ENCODE peak calls at places on chromosomes 6 and 20, in seven cellular contexts. A is IMR-90, Y is H1, K is tibial artery, Q is heart left ventricle, R is spleen, H is tibial nerve. X is an unnamed sample.
A peak's percentile ranks its signal among the peaks of the same experiment; 100 is the strongest.

GRCh38 chr6:104957301-104958177 is 632 bp downstream of the LIN28B start:
- DNase-seq in A (no peak), Y (peak; percentile 79), K (no peak), Q (no peak), R (no peak), H (no peak), X (no peak)

GRCh38 chr6:14365393-14365792 is 247.8 kb downstream of the CD83 start:
- DNase-seq in A (peak; percentile 71), Y (no peak), K (no peak), Q (no peak), R (no peak), H (no peak), X (no peak)

GRCh38 chr6:83378621-83379388 is 52.0 kb downstream of the ME1 start:
- DNase-seq in A (peak; percentile 76), Y (no peak), K (no peak), Q (no peak), R (no peak), H (no peak), X (no peak)

GRCh38 chr6:43951063-43951755 is 176.0 kb downstream of the MRPL14 start:
- DNase-seq in A (no peak), Y (peak; percentile 56), K (no peak), Q (peak; percentile 58), R (peak; percentile 24), H (no peak), X (no peak)

GRCh38 chr6:17132967-17133366 is 31.1 kb downstream of the STMND1 start:
- DNase-seq in A (no peak), Y (no peak), K (no peak), Q (no peak), R (no peak), H (no peak), X (no peak)

GRCh38 chr6:79821859-79822258 is 125.5 kb downstream of the ELOVL4 start:
- DNase-seq in A (peak; percentile 15), Y (no peak), K (no peak), Q (no peak), R (no peak), H (no peak), X (no peak)

GRCh38 chr6:43383021-43383667 is 13.7 kb upstream of the ZNF318 start:
- DNase-seq in A (peak; percentile 84), Y (no peak), K (no peak), Q (no peak), R (no peak), H (no peak), X (no peak)

GRCh38 chr20:62952373-62953166 is at the start of gene SLC17A9:
- DNase-seq in A (peak; percentile 12), Y (no peak), K (peak; percentile 70), Q (peak; percentile 59), R (peak; percentile 94), H (peak; percentile 43), X (peak; percentile 73)

GRCh38 chr6:77180367-77180766 is 282.9 kb downstream of the HTR1B start:
- DNase-seq in A (peak; percentile 6), Y (no peak), K (no peak), Q (no peak), R (no peak), H (no peak), X (no peak)

DNA sequence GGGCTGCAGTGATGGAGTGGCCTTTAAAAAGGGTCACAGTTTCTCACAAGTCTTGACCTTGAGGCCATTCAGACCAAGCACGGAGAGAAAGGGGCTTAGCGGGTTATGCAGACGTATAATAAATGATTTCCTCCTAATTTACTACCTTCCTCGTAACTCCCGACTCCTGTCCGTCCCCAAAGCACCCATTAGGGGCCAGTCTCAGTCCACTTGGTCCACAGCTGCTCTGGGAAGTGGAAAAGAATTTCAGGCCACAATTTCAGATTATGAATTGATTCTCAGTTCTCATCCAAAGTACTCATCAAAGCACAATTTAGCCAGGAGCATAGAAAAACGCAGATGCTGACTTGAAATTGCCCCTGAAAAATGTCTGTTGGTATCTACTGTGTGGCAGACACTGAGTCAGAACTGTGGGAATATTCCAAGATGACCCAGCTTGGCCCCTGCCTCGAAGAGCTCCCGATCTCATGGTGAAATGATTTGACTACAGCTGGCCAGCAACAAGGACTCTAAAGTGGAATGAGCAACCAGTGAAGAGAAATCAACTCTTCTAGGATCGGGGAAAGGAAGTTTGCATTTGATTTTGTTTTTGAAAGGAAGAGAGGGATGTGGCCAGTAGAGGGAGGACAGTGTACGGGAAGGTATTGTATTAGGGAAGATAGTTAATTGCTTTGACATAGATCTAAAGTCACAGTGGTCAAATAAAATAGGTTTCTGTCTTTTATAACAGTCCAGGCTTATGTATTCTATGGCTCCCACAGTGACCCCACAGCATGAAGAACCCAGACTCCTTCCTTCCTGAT is 15.2 kb upstream of the STK35 start:
- DNase-seq in A (no peak), Y (no peak), K (no peak), Q (no peak), R (no peak), H (no peak), X (no peak)
- TF ChIP-seq CTCF in A (no peak), Y (no peak), K (no peak), Q (peak; percentile 24), R (no peak), H (no peak), X (peak; percentile 57)

DNA sequence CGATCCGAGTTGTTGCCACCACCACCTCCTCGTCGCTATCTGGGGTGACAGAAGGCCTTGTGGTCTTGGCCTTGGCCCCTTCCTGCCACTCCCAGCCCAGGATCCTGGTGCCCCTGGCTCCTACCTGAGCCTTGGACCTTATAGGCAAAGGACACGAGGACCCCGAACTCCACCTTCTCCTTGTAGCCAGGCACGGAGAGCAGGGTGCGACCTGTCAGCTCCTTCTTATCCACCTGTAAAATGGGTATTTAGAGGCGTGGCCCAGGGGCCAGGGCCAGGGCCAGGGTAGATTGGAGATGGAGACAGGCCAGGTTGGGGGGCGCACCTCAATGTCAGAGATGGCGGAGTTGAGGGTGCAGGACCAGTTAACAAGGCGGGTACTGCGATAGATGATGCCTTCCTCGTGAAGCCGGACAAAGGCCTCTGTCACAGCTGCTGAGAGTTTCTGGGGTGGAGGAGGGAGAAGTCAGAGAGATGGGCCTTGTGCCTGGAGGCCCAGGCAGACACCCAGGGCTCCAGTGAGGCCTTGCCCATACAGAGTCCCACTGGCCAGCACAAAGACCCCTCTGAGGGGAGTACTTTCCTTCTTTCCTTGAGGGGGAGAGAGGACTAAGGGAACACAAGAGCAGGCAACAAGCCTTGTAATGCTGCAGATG is 7.3 kb upstream of the VWA7 start:
- DNase-seq in A (no peak), Y (no peak), K (no peak), Q (no peak), R (no peak), H (no peak), X (no peak)
- H3K36me3 ChIP-seq in A (peaks cover 62% of the 10 kb centered on the region), Y (peaks cover 54% of the 10 kb centered on the region), K (peaks cover 66% of the 10 kb centered on the region), Q (peaks cover 75% of the 10 kb centered on the region), R (no peaks in the 10 kb centered on the region), H (peaks cover 94% of the 10 kb centered on the region), X (peaks cover 64% of the 10 kb centered on the region)

GRCh38 chr6:137494967-137495595 is 887 bp upstream of the OLIG3 start:
- DNase-seq in A (no peak), Y (no peak), K (no peak), Q (no peak), R (no peak), H (no peak), X (no peak)
- H3K27me3 ChIP-seq in A (peaks cover 89% of the 10 kb centered on the region), Y (peaks cover 100% of the 10 kb centered on the region), K (no peaks in the 10 kb centered on the region), Q (peaks cover 94% of the 10 kb centered on the region), R (peaks cover 85% of the 10 kb centered on the region), H (peaks cover 4% of the 10 kb centered on the region), X (peaks cover 68% of the 10 kb centered on the region)

GRCh38 chr6:164102701-164103100 is 688.2 kb downstream of the QKI start:
- DNase-seq in A (no peak), Y (no peak), K (no peak), Q (no peak), R (no peak), H (no peak), X (no peak)

GRCh38 chr6:164097056-164097455 is 682.5 kb downstream of the QKI start:
- DNase-seq in A (no peak), Y (no peak), K (no peak), Q (no peak), R (peak; percentile 41), H (no peak), X (no peak)

GRCh38 chr6:164097557-164098398 is 683.3 kb downstream of the QKI start:
- DNase-seq in A (peak; percentile 7), Y (no peak), K (no peak), Q (peak; percentile 59), R (no peak), H (no peak), X (no peak)

GRCh38 chr6:164098857-164099534 is 684.5 kb downstream of the QKI start:
- DNase-seq in A (no peak), Y (no peak), K (no peak), Q (peak; percentile 70), R (no peak), H (no peak), X (peak; percentile 85)

GRCh38 chr6:164099535-164099982 is 685.0 kb downstream of the QKI start:
- DNase-seq in A (no peak), Y (no peak), K (no peak), Q (no peak), R (no peak), H (no peak), X (no peak)
- TF ChIP-seq CTCF in A (no peak), Y (no peak), K (no peak), Q (no peak), R (no peak), H (no peak), X (no peak)